ENCODE peak calls at places on chromosomes 3 and 15, in six cellular contexts. M, K, U, J, V and N are unnamed samples. For H3K36me3, the result is how much of the 10 kb centered on the place peaks cover.

GRCh38 chr3:120425877-120426276 is 24.9 kb downstream of the FSTL1 start:
- DNase-seq in M (peak), K (no peak), U (no peak), J (no peak), V (no peak), N (peak)

GRCh38 chr3:128067481-128067880 is 15.2 kb downstream of the SEC61A1 start:
- DNase-seq in M (no peak), K (no peak), U (no peak), J (no peak), V (no peak), N (no peak)

GRCh38 chr3:78666458-78666800 is 1101.4 kb downstream of the ROBO1 start:
- DNase-seq in M (peak), K (no peak), U (peak), J (no peak), V (no peak), N (peak)

GRCh38 chr3:122033018-122033417 is 11.0 kb upstream of the ILDR1 start:
- DNase-seq in M (no peak), K (no peak), U (no peak), J (no peak), V (no peak), N (no peak)

GRCh38 chr3:38271552-38271951 is 5.9 kb downstream of the SLC22A13 start:
- DNase-seq in M (no peak), K (no peak), U (no peak), J (no peak), V (no peak), N (no peak)

GRCh38 chr3:127384717-127385539 is 97.1 kb upstream of the PRR20G start:
- DNase-seq in M (no peak), K (no peak), U (no peak), J (no peak), V (no peak), N (no peak)

GRCh38 chr15:40306908-40307307 is 827 bp downstream of the PLCB2 start:
- DNase-seq in M (no peak), K (no peak), U (no peak), J (peak), V (no peak), N (no peak)

GRCh38 chr3:88113311-88114162 is 36.2 kb upstream of the C3orf38 start:
- DNase-seq in M (peak), K (peak), U (peak), J (no peak), V (peak), N (peak)

GRCh38 chr3:124824286-124824915 is 62.8 kb downstream of the ITGB5 start:
- DNase-seq in M (peak), K (no peak), U (peak), J (no peak), V (no peak), N (no peak)

GRCh38 chr3:130702985-130703384 is 43.6 kb downstream of the PIK3R4 start:
- DNase-seq in M (no peak), K (no peak), U (no peak), J (no peak), V (no peak), N (no peak)

GRCh38 chr3:185283374-185283935 is 29.6 kb upstream of the EHHADH start:
- DNase-seq in M (peak), K (no peak), U (peak), J (no peak), V (no peak), N (no peak)

GRCh38 chr3:47086071-47086470 is 77.8 kb downstream of the SETD2 start:
- DNase-seq in M (no peak), K (no peak), U (no peak), J (no peak), V (no peak), N (no peak)

GRCh38 chr3:47083786-47084185 is 80.1 kb downstream of the SETD2 start:
- DNase-seq in M (no peak), K (no peak), U (no peak), J (no peak), V (no peak), N (no peak)

GRCh38 chr3:47092090-47092489 is 71.8 kb downstream of the SETD2 start:
- DNase-seq in M (no peak), K (no peak), U (no peak), J (no peak), V (no peak), N (no peak)

DNA sequence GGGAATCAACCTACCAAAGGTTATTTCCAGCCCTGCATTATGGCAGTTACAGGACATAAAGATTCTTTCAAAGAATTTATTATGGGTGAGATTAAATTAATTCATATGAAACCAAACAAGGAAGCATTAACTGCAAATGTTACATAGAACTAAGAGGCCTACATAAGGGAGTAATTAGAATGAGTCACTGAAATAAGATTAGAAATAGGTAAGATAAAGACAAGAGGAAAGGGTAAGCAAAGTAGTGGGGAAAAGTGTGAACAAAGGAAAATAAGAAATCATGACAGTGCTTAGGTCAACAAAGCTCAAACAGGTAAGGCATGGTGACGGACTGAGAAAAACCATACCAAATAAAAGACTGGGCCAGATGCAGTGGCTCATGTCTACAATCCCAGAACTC is 74.3 kb downstream of the SETD2 start:
- DNase-seq in M (no peak), K (no peak), U (no peak), J (no peak), V (no peak), N (no peak)
- H3K36me3 ChIP-seq in M (under half), K (under half), U (under half), J (under half), V (under half), N (under half)

DNA sequence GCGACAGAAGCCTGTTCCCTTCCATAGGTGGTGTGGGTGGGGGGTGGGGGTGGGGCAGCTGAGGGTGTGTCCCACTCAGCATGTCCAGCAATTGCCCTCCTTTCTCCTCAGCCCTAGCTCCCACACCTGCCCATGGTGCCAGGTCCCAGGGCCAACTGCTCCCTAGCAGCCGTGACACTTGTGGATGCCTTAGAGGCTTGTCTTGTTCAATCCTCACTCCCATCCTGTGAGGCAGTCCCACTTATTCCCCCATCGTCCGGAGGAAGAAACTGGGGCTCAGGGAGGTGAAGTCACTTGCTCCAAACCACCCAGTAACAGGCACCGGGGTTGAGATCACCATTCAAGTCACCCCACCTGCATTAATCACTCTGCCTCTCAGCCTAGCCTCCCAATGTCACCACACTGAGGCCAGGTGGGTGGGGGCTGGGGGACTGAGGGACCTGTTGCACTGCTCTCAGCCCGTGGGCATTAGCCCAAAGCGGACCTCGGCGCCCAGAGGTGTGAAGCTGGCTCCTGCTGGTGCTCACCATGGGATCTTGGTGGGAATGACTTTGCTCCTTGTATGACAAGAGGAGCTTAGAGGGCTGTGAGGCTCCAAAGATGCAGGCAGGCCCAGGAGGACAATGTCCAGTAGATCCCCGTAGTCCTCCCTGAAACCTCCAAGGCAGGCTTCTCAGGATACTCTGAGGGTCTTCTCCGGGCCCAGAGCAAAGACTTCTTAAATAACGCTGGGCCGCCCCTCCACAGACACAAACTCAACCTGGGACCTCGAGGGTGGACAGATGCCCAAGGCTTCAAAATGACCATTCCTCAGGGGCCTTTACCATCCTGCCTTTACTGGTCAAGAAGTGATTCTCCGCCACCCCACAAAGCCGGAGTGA is 1.8 kb downstream of the NT5DC2 start:
- DNase-seq in M (no peak), K (no peak), U (no peak), J (peak), V (no peak), N (no peak)
- H3K4me3 ChIP-seq in M (peak), K (no peak), U (no peak), J (no peak), V (no peak), N (peak)

DNA sequence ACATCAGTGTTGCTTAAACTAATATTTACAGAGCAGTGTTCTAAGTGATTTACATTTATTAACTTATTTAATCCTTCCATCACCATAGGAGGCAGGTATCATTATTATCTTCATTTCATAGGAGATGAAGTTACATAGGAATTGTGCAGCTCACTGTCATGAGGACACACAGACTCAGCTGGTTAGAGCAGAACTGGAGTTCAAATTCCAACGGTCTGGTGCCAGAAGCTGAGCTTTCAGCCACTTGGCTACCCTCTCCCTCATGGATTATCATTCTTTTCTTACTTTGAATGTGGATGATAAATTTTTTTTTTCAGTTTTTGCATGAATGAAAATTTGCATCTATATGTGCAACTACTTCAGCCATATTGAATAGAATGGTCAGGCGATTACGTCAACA is 86.0 kb upstream of the LRIG1 start:
- DNase-seq in M (no peak), K (no peak), U (no peak), J (no peak), V (no peak), N (no peak)
- H3K36me3 ChIP-seq in M (under half), K (under half), U (under half), J (under half), V (under half), N (under half)

GRCh38 chr15:26841941-26842340 is 24.9 kb upstream of the GABRA5 start:
- DNase-seq in M (no peak), K (no peak), U (no peak), J (no peak), V (no peak), N (no peak)
- H3K4me3 ChIP-seq in M (no peak), K (no peak), U (no peak), J (no peak), V (no peak), N (no peak)

GRCh38 chr3:17009831-17010230 is 125.1 kb downstream of the PLCL2 start:
- DNase-seq in M (no peak), K (no peak), U (no peak), J (no peak), V (no peak), N (no peak)
- H3K36me3 ChIP-seq in M (under half), K (under half), U (under half), J (under half), V (under half), N (under half)